ENCODE peak calls at places on chromosomes 1 and 21, in six cellular contexts. V is A549, I is uterus, R is breast epithelium, G is right lobe of liver, L is tibial nerve. P is an unnamed sample.

GRCh38 chr1:99599678-99600175 is 46.2 kb upstream of the PALMD start:
- DNase-seq in V (peak; percentile 7), I (no peak), R (no peak), G (no peak), L (no peak), P (no peak)

GRCh38 chr1:246302251-246302625 is 204.8 kb downstream of the SMYD3 start:
- DNase-seq in V (no peak), I (no peak), R (no peak), G (no peak), L (no peak), P (no peak)

GRCh38 chr1:113396585-113396984 is 6.3 kb downstream of the MAGI3 start:
- DNase-seq in V (peak; percentile 37), I (no peak), R (no peak), G (no peak), L (no peak), P (no peak)

GRCh38 chr1:10767282-10767681 is 29.2 kb downstream of the CASZ1 start:
- DNase-seq in V (no peak), I (no peak), R (no peak), G (no peak), L (no peak), P (no peak)

GRCh38 chr1:235077163-235077540 is 51.5 kb downstream of the TOMM20 start:
- DNase-seq in V (no peak), I (no peak), R (no peak), G (no peak), L (no peak), P (peak; percentile 30)

GRCh38 chr1:206925116-206925736 is 3.5 kb upstream of the FCMR start:
- DNase-seq in V (no peak), I (no peak), R (no peak), G (peak; percentile 58), L (peak; percentile 34), P (peak; percentile 91)

GRCh38 chr1:9413877-9414213 is 121.2 kb downstream of the SPSB1 start:
- DNase-seq in V (no peak), I (peak; percentile 77), R (no peak), G (no peak), L (peak; percentile 60), P (no peak)

GRCh38 chr1:230572121-230573083 is 69.9 kb upstream of the COG2 start:
- DNase-seq in V (no peak), I (no peak), R (no peak), G (no peak), L (no peak), P (no peak)

GRCh38 chr1:206723500-206724472 is 39.1 kb downstream of the MAPKAPK2 start:
- DNase-seq in V (peak; percentile 78), I (peak; percentile 65), R (peak; percentile 51), G (peak; percentile 81), L (no peak), P (no peak)

GRCh38 chr1:223363057-223363855 is 720 bp downstream of the SUSD4 start:
- DNase-seq in V (peak; percentile 13), I (no peak), R (no peak), G (no peak), L (no peak), P (no peak)

GRCh38 chr1:171939730-171940129 is 98.4 kb downstream of the DNM3 start:
- DNase-seq in V (no peak), I (no peak), R (no peak), G (no peak), L (no peak), P (no peak)

GRCh38 chr21:15204140-15204774 is 139.5 kb upstream of the NRIP1 start:
- DNase-seq in V (no peak), I (no peak), R (no peak), G (no peak), L (no peak), P (no peak)

GRCh38 chr1:207026177-207026576 is 6.4 kb downstream of the C1orf116 start:
- DNase-seq in V (no peak), I (no peak), R (peak; percentile 63), G (no peak), L (no peak), P (no peak)

GRCh38 chr1:154418062-154418897 is 13.1 kb downstream of the IL6R start:
- DNase-seq in V (peak; percentile 82), I (no peak), R (peak; percentile 71), G (peak; percentile 98), L (no peak), P (no peak)

GRCh38 chr1:2044510-2045319 is 5.5 kb upstream of the PRKCZ start:
- DNase-seq in V (peak; percentile 53), I (peak; percentile 73), R (peak; percentile 42), G (peak; percentile 81), L (peak; percentile 60), P (peak; percentile 94)

GRCh38 chr1:39195166-39196111 is 9.1 kb upstream of the MACF1 start:
- DNase-seq in V (no peak), I (no peak), R (no peak), G (no peak), L (no peak), P (no peak)

GRCh38 chr1:227225715-227226346 is 92.5 kb downstream of the CDC42BPA start:
- DNase-seq in V (no peak), I (no peak), R (no peak), G (no peak), L (no peak), P (no peak)

GRCh38 chr1:96183928-96184327 is 537.7 kb upstream of the PTBP2 start:
- DNase-seq in V (no peak), I (no peak), R (no peak), G (no peak), L (no peak), P (no peak)

GRCh38 chr1:231557898-231558710 is 29.6 kb downstream of the TSNAX start:
- DNase-seq in V (no peak), I (no peak), R (no peak), G (no peak), L (no peak), P (no peak)

GRCh38 chr1:20641986-20642385 is 8.7 kb downstream of the PINK1 start:
- DNase-seq in V (no peak), I (no peak), R (no peak), G (no peak), L (no peak), P (no peak)

GRCh38 chr1:226596531-226597165 is 48.1 kb downstream of the STUM start:
- DNase-seq in V (no peak), I (no peak), R (no peak), G (no peak), L (no peak), P (peak; percentile 61)

GRCh38 chr21:17785403-17785788 is 33.8 kb downstream of the C21orf91 start:
- DNase-seq in V (no peak), I (no peak), R (no peak), G (no peak), L (no peak), P (no peak)

GRCh38 chr21:15063821-15064575 is 802 bp downstream of the NRIP1 start:
- DNase-seq in V (peak; percentile 7), I (peak; percentile 43), R (peak; percentile 30), G (peak; percentile 76), L (peak; percentile 18), P (no peak)

GRCh38 chr1:187070076-187070475 is 241.3 kb downstream of the PLA2G4A start:
- DNase-seq in V (no peak), I (no peak), R (no peak), G (no peak), L (no peak), P (no peak)

GRCh38 chr21:43361493-43362296 is 65.2 kb downstream of the SIK1 start:
- DNase-seq in V (no peak), I (no peak), R (peak; percentile 89), G (no peak), L (peak; percentile 47), P (peak; percentile 87)

GRCh38 chr1:81912383-81912782 is 111.6 kb downstream of the ADGRL2 start:
- DNase-seq in V (no peak), I (no peak), R (no peak), G (no peak), L (no peak), P (no peak)

GRCh38 chr1:181985981-181986906 is 75.3 kb downstream of the ZNF648 start:
- DNase-seq in V (no peak), I (no peak), R (no peak), G (no peak), L (no peak), P (no peak)

GRCh38 chr1:187264995-187265602 is 436.4 kb downstream of the PLA2G4A start:
- DNase-seq in V (peak; percentile 33), I (no peak), R (no peak), G (no peak), L (no peak), P (no peak)

GRCh38 chr1:204446413-204447111 is 34.9 kb upstream of the PPP1R15B start:
- DNase-seq in V (peak; percentile 81), I (peak; percentile 60), R (no peak), G (peak; percentile 72), L (peak; percentile 62), P (peak; percentile 92)

GRCh38 chr1:31335007-31335406 is 37.9 kb downstream of the FABP3 start:
- DNase-seq in V (peak; percentile 7), I (no peak), R (no peak), G (no peak), L (no peak), P (no peak)

DNA sequence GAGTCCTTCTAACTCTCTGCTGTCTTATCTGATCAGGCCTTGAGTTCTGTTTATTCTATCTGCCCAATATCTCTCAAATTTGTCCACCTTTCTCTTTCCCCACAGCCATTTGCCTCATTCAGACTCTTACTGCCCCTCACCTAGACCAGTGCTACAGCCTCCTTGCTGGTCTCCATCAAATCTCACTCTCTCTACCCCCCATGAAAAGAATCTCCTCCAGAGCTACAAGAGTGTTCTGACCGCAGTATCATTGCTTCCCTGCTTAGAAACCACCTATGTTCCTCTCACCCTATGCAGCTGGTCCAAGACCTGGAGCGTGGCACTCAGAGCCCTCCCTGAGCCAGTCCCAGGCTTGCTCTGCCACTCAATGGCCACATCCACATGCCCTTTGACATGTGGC is 231.0 kb upstream of the JUN start:
- DNase-seq in V (no peak), I (no peak), R (no peak), G (no peak), L (no peak), P (no peak)
- H3K4me1 ChIP-seq in V (peaks cover 13% of the 10 kb centered on the region), I (peaks cover 5% of the 10 kb centered on the region), R (no peaks in the 10 kb centered on the region), G (no peaks in the 10 kb centered on the region), L (peaks cover 13% of the 10 kb centered on the region), P (peaks cover 20% of the 10 kb centered on the region)

DNA sequence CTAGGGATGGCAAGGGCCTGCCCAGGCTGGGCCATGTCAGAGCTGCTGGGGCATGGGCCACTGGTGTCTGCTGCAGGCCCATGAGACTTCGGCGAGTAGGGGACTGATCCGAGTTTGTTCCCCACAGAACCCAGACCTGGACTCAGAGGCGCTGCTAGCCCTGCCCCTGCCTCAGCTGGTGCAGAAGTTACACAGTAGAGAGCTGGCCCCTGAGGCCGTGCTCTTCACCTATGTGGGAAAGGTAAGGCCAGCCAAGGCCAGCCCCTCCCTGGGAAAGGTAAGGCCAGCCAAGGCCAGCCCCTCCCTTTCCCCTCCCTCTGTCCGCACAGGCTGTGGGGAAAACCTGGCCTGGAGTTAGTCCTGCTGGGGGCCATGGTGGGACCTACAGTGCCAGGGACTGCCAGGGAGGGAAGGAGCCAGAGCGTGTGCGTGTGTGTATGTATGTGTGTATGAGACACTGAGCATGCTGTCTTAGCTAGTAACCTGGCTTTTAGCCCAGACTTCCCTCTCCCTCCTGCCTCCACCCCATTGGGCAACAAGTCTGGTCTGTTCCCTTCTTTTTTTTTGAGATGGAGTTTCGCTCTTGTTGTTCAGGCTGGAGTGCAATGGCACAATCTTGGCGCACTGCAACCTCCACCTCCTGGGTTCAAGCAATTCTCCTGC is 8.0 kb downstream of the FAAH start:
- DNase-seq in V (no peak), I (peak; percentile 58), R (peak; percentile 81), G (peak; percentile 86), L (peak; percentile 75), P (no peak)
- TF ChIP-seq POLR2A in V (no peak), I (no peak), R (no peak), G (no peak), L (peak; percentile 13), P (no peak)

GRCh38 chr1:167661527-167662436 is 31.8 kb downstream of the RCSD1 start:
- DNase-seq in V (peak; percentile 47), I (no peak), R (no peak), G (no peak), L (no peak), P (no peak)
- H3K4me1 ChIP-seq in V (peaks cover 35% of the 10 kb centered on the region), I (no peaks in the 10 kb centered on the region), R (peaks cover 4% of the 10 kb centered on the region), G (no peaks in the 10 kb centered on the region), L (peaks cover 11% of the 10 kb centered on the region), P (peaks cover 36% of the 10 kb centered on the region)

GRCh38 chr1:28736450-28737244 is at the start of gene YTHDF2:
- DNase-seq in V (peak; percentile 69), I (peak; percentile 97), R (peak; percentile 95), G (peak; percentile 98), L (peak; percentile 93), P (peak; percentile 100)
- TF ChIP-seq POLR2A in V (peak; percentile 17), I (peak; percentile 88), R (peak; percentile 77), G (peak; percentile 96), L (peak; percentile 75), P (peak; percentile 96)

P was measured in spleen.